ENCODE peak calls at places on chromosome 17, in five cellular contexts. X is naive thymus-derived CD4-positive, alpha-beta T cell; J is brain microvascular endothelial cell; I is A549; Z is prostate gland. W is an unnamed sample.
A peak's percentile ranks its signal among the peaks of the same experiment; 100 is the strongest.

GRCh38 chr17:31499771-31500554 is 108.5 kb downstream of the RAB11FIP4 start:
- DNase-seq in Z (no peak), X (no peak), J (peak; percentile 2), I (no peak), W (no peak)

GRCh38 chr17:29018788-29019474 is 13.1 kb upstream of the SEZ6 start:
- DNase-seq in X (no peak), Z (no peak), J (no peak), I (no peak), W (no peak)

GRCh38 chr17:27793168-27793905 is 7.0 kb downstream of the NOS2 start:
- DNase-seq in I (no peak), J (no peak), Z (no peak), X (no peak), W (no peak)

GRCh38 chr17:50765454-50766221 is 1.7 kb downstream of the ANKRD40CL start:
- DNase-seq in I (no peak), J (no peak), Z (no peak), X (no peak), W (no peak)

GRCh38 chr17:72514888-72515287 is 394.1 kb downstream of the SOX9 start:
- DNase-seq in J (peak; percentile 78), X (no peak), I (no peak), Z (no peak), W (no peak)

GRCh38 chr17:21452377-21453143 is 76.4 kb downstream of the KCNJ12 start:
- DNase-seq in X (no peak), Z (peak; percentile 13), J (peak; percentile 59), I (peak; percentile 62), W (no peak)

GRCh38 chr17:31738488-31738887 is 120.6 kb downstream of the COPRS start:
- DNase-seq in I (no peak), J (no peak), Z (no peak), X (no peak), W (no peak)

GRCh38 chr17:27264068-27264812 is 29.7 kb upstream of the WSB1 start:
- DNase-seq in I (no peak), Z (no peak), X (no peak), J (no peak), W (no peak)

GRCh38 chr17:55710410-55710809 is 12.3 kb downstream of the TMEM100 start:
- DNase-seq in Z (no peak), J (no peak), X (no peak), I (no peak), W (no peak)

GRCh38 chr17:8963665-8964258 is 1.7 kb downstream of the PIK3R5 start:
- DNase-seq in J (no peak), Z (no peak), I (no peak), X (no peak), W (no peak)

GRCh38 chr17:40806131-40806530 is 6.4 kb upstream of the KRT28 start:
- DNase-seq in X (no peak), I (no peak), Z (no peak), J (no peak), W (no peak)

GRCh38 chr17:17073006-17073626 is 30.9 kb downstream of the MPRIP start:
- DNase-seq in Z (no peak), X (no peak), I (no peak), J (no peak), W (no peak)

GRCh38 chr17:50558955-50559614 is 1.4 kb upstream of the CACNA1G start:
- DNase-seq in I (no peak), J (no peak), Z (no peak), X (no peak), W (no peak)

GRCh38 chr17:11880714-11881113 is 116.6 kb downstream of the ZNF18 start:
- DNase-seq in Z (peak; percentile 16), X (no peak), J (no peak), I (peak; percentile 71), W (no peak)

GRCh38 chr17:35368086-35368824 is 5.2 kb downstream of the SLFN11 start:
- DNase-seq in X (no peak), I (no peak), J (no peak), Z (no peak), W (no peak)

GRCh38 chr17:46917516-46917915 is 5.4 kb upstream of the GOSR2 start:
- DNase-seq in X (no peak), J (no peak), I (no peak), Z (no peak), W (no peak)

GRCh38 chr17:36592316-36592710 is 634 bp downstream of the DHRS11 start:
- DNase-seq in I (no peak), X (no peak), Z (no peak), J (no peak), W (no peak)

GRCh38 chr17:81228420-81228819 is 5.7 kb upstream of the CEP131 start:
- DNase-seq in Z (no peak), X (no peak), J (no peak), I (no peak), W (no peak)

GRCh38 chr17:15777717-15778116 is 45.6 kb downstream of the TBC1D26 start:
- DNase-seq in Z (no peak), I (no peak), J (no peak), X (no peak), W (no peak)

GRCh38 chr17:80061421-80061820 is 25.0 kb downstream of the CCDC40 start:
- DNase-seq in J (no peak), X (no peak), Z (no peak), I (no peak), W (no peak)

GRCh38 chr17:31691251-31691905 is 167.7 kb downstream of the COPRS start:
- DNase-seq in J (no peak), I (no peak), X (no peak), Z (no peak), W (no peak)

DNA sequence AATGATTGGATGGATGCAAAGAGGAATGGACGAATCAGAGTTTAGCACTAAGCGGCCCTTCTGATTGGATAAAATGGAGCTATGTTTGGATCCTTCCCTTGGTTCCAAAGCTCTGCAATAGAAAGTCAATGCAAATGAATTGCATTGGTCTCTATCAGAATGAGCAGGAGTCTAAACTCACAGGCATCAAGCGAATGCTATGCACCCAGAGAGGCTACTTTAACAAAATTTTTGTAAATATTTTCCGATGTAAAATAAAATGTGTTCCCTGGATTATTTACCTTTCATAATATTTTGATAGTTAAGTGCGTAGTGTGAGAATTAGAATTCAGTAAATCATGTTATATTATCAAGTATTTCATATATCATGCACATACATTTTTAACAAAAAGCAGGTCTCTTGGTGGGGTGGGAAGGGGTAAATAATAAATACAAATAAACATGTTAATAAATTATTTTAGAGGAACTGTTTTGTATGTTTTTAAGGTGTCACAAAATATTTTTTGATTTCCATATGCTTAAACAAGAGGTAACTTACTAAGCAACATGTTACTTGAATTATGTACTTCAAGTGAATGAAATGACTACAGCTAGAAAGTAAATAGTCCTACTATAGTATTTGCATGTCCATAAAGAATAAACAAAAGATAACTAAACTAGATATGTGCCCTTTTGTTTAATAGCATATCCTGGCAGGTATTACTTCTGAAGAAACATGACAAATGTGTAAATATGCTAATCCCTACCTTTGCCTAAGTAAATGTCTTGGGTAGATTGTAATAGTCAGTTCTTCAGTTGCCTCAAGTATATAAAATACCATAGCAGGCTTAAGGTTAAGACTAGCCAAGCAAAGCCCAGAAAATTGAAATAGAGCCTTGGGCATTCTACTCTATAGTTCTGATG is 4.4 kb upstream of the UNK start:
- DNase-seq in X (no peak), Z (no peak), I (no peak), J (no peak), W (no peak)
- H3K4me3 ChIP-seq in X (no peak overlapping the region), Z (no peak overlapping the region), I (peak overlapping the region; percentile 1), J (no peak overlapping the region), W (no peak overlapping the region)

GRCh38 chr17:64781394-64781793 is 119.3 kb upstream of the SMURF2 start:
- DNase-seq in Z (peak; percentile 40), J (no peak), X (no peak), I (no peak), W (peak; percentile 36)
- H3K4me3 ChIP-seq in Z (peak overlapping the region; percentile 30), J (peak overlapping the region; percentile 20), X (peak overlapping the region; percentile 13), I (peak overlapping the region; percentile 51), W (peak overlapping the region; percentile 78)

DNA sequence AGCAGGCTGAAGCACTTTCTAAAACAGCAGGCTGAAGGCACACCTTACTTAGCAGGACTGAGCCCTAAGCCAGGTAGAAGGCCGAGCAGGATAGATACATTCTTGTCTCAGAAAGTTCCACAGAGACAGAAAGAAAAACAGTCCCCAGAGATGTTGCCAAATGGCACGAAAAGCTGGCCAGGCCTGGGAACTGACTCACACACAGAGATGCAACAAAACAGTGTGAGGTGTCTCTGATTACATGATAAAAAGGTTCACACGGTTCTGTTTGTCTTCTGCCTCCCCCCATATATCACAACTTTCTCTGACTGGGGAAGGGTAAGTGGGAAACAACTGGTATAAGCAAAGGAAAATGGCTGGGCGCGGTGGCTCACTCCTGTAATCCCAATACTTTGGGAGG is 1.7 kb downstream of the WBP2 start:
- DNase-seq in I (no peak), J (peak; percentile 86), X (no peak), Z (no peak), W (no peak)
- H3K4me3 ChIP-seq in I (no peak overlapping the region), J (no peak overlapping the region), X (no peak overlapping the region), Z (no peak overlapping the region), W (no peak overlapping the region)

GRCh38 chr17:33756021-33756420 is 462.9 kb upstream of the ASIC2 start:
- DNase-seq in X (no peak), Z (no peak), J (no peak), I (no peak), W (no peak)

GRCh38 chr17:33750943-33751701 is 458.0 kb upstream of the ASIC2 start:
- DNase-seq in J (peak; percentile 55), I (peak; percentile 57), X (peak; percentile 24), Z (peak; percentile 42), W (peak; percentile 24)

GRCh38 chr17:33753452-33753851 is 460.4 kb upstream of the ASIC2 start:
- DNase-seq in J (no peak), Z (no peak), X (no peak), I (peak; percentile 16), W (no peak)

GRCh38 chr17:33749171-33749570 is 456.1 kb upstream of the ASIC2 start:
- DNase-seq in X (no peak), I (no peak), J (no peak), Z (no peak), W (no peak)

DNA sequence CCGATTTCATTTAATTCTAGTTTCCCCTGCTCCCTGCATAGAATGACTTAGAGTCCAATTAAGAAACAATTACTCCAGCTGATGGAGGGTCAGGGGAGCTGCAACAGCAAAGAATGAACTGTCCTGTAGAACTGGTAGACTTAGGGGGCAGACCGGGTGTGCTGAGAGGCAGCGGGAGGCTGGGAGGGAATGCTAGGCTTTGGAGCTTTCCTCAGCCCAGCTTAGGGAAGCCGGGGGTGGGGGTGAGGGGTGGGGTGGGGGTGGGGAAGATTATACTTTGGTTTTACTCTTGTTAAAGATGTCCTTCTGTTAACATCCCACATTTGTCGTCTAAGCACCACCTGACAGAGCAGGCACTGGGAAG is 458.6 kb upstream of the ASIC2 start:
- DNase-seq in X (no peak), I (no peak), Z (no peak), J (no peak), W (no peak)
- H3K4me3 ChIP-seq in X (no peak overlapping the region), I (peak overlapping the region; percentile 8), Z (no peak overlapping the region), J (no peak overlapping the region), W (no peak overlapping the region)

DNA sequence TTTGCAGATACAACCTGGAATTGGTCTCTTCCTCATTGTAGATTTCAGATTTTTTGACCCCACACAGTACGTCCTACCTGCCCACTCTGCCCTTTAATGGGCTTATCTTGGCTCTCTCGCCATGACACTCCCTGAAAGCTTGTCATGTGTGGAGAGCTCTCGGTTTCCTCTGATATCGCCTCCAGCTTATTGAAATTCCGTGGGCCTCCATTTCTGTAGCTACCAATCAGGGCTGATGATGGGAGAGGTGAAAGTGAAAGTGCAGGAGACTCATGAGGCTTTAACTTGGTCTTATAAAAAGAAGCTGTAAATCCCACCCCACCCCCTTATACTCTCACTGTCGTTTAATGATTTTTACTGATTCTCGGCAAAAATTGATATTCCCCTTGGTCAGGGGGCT is 17.7 kb downstream of the HOXB1 start:
- DNase-seq in X (no peak), J (no peak), Z (no peak), I (no peak), W (no peak)
- H3K4me3 ChIP-seq in X (peak overlapping the region; percentile 42), J (no peak overlapping the region), Z (no peak overlapping the region), I (no peak overlapping the region), W (no peak overlapping the region)

GRCh38 chr17:74360993-74361612 is 565 bp downstream of the BTBD17 start:
- DNase-seq in X (no peak), I (no peak), Z (no peak), J (peak; percentile 5), W (no peak)
- H3K4me3 ChIP-seq in X (no peak overlapping the region), I (no peak overlapping the region), Z (no peak overlapping the region), J (no peak overlapping the region), W (no peak overlapping the region)